ENCODE peak calls at places on chromosomes 11 and 22, in five cellular contexts. One of them, this sample, is unnamed.

GRCh38 chr22:24414984-24415945 is 12.1 kb upstream of the ADORA2A start:
- DNase-seq in adrenal gland: no peak
- DNase-seq in esophagus muscularis mucosa: no peak
- DNase-seq in stomach: no peak
- DNase-seq in spleen: no peak
- DNase-seq in this sample: no peak

GRCh38 chr22:28181332-28181731 is 262.3 kb upstream of the PITPNB start:
- DNase-seq in adrenal gland: no peak
- DNase-seq in esophagus muscularis mucosa: no peak
- DNase-seq in spleen: no peak
- DNase-seq in stomach: no peak
- DNase-seq in this sample: no peak

GRCh38 chr11:95283653-95284052 is 52.7 kb upstream of the SESN3 start:
- DNase-seq in esophagus muscularis mucosa: no peak
- DNase-seq in adrenal gland: no peak
- DNase-seq in spleen: no peak
- DNase-seq in stomach: no peak
- DNase-seq in this sample: no peak

GRCh38 chr22:11628651-11629511 is 3899.1 kb upstream of the OR11H1 start:
- DNase-seq in esophagus muscularis mucosa: peak; percentile 78
- DNase-seq in spleen: peak; percentile 79
- DNase-seq in adrenal gland: no peak
- DNase-seq in stomach: no peak
- DNase-seq in this sample: no peak

GRCh38 chr22:47796128-47796908 is 1033.9 kb downstream of the TBC1D22A start:
- DNase-seq in esophagus muscularis mucosa: no peak
- DNase-seq in spleen: peak; percentile 43
- DNase-seq in adrenal gland: no peak
- DNase-seq in stomach: no peak
- DNase-seq in this sample: no peak

GRCh38 chr22:39250131-39250530 is 5.3 kb upstream of the PDGFB start:
- DNase-seq in spleen: no peak
- DNase-seq in esophagus muscularis mucosa: no peak
- DNase-seq in stomach: no peak
- DNase-seq in adrenal gland: no peak
- DNase-seq in this sample: no peak

GRCh38 chr22:20607157-20607907 is 99.9 kb downstream of the MED15 start:
- DNase-seq in esophagus muscularis mucosa: no peak
- DNase-seq in spleen: peak; percentile 72
- DNase-seq in stomach: no peak
- DNase-seq in adrenal gland: no peak
- DNase-seq in this sample: no peak

GRCh38 chr11:59191095-59191494 is 19.2 kb downstream of the DTX4 start:
- DNase-seq in stomach: no peak
- DNase-seq in esophagus muscularis mucosa: no peak
- DNase-seq in adrenal gland: no peak
- DNase-seq in spleen: no peak
- DNase-seq in this sample: peak; percentile 90

GRCh38 chr11:125956371-125956770 is 10.5 kb downstream of the VSIG10L2 start:
- DNase-seq in esophagus muscularis mucosa: no peak
- DNase-seq in stomach: no peak
- DNase-seq in adrenal gland: no peak
- DNase-seq in spleen: peak; percentile 60
- DNase-seq in this sample: no peak

GRCh38 chr11:76666408-76666807 is 4.1 kb downstream of the LRRC32 start:
- DNase-seq in esophagus muscularis mucosa: no peak
- DNase-seq in stomach: no peak
- DNase-seq in adrenal gland: no peak
- DNase-seq in spleen: peak; percentile 89
- DNase-seq in this sample: peak; percentile 54

GRCh38 chr11:102849319-102849718 is 5.9 kb upstream of the MMP3 start:
- DNase-seq in adrenal gland: no peak
- DNase-seq in stomach: no peak
- DNase-seq in esophagus muscularis mucosa: no peak
- DNase-seq in spleen: no peak
- DNase-seq in this sample: no peak

GRCh38 chr11:68191661-68192579 is 21.2 kb downstream of the KMT5B start:
- DNase-seq in spleen: no peak
- DNase-seq in stomach: no peak
- DNase-seq in adrenal gland: no peak
- DNase-seq in esophagus muscularis mucosa: no peak
- DNase-seq in this sample: no peak

GRCh38 chr11:88178211-88178610 is 3.0 kb upstream of the RAB38 start:
- DNase-seq in stomach: no peak
- DNase-seq in adrenal gland: no peak
- DNase-seq in spleen: no peak
- DNase-seq in esophagus muscularis mucosa: no peak
- DNase-seq in this sample: no peak

GRCh38 chr22:49893025-49893424 is 25.2 kb downstream of the ALG12 start:
- DNase-seq in spleen: no peak
- DNase-seq in esophagus muscularis mucosa: no peak
- DNase-seq in adrenal gland: no peak
- DNase-seq in stomach: no peak
- DNase-seq in this sample: no peak

GRCh38 chr11:58900479-58901420 is 38.5 kb upstream of the GLYATL1 start:
- DNase-seq in stomach: peak; percentile 83
- DNase-seq in spleen: peak; percentile 78
- DNase-seq in adrenal gland: peak; percentile 82
- DNase-seq in esophagus muscularis mucosa: no peak
- DNase-seq in this sample: peak; percentile 75

GRCh38 chr11:15327786-15328231 is 213.1 kb downstream of the INSC start:
- DNase-seq in spleen: no peak
- DNase-seq in esophagus muscularis mucosa: peak; percentile 89
- DNase-seq in stomach: peak; percentile 59
- DNase-seq in adrenal gland: peak; percentile 52
- DNase-seq in this sample: peak; percentile 66

GRCh38 chr11:47130541-47130940 is 46.1 kb downstream of the ARFGAP2 start:
- DNase-seq in stomach: no peak
- DNase-seq in adrenal gland: no peak
- DNase-seq in spleen: no peak
- DNase-seq in esophagus muscularis mucosa: no peak
- DNase-seq in this sample: no peak

GRCh38 chr11:117906710-117907109 is 22.5 kb downstream of the TMPRSS13 start:
- DNase-seq in esophagus muscularis mucosa: no peak
- DNase-seq in spleen: no peak
- DNase-seq in stomach: no peak
- DNase-seq in adrenal gland: no peak
- DNase-seq in this sample: no peak

GRCh38 chr11:123065634-123066033 is 3.7 kb upstream of the HSPA8 start:
- DNase-seq in esophagus muscularis mucosa: no peak
- DNase-seq in adrenal gland: no peak
- DNase-seq in stomach: no peak
- DNase-seq in spleen: no peak
- DNase-seq in this sample: no peak

GRCh38 chr11:112656772-112657428 is 304.3 kb upstream of the NCAM1 start:
- DNase-seq in adrenal gland: no peak
- DNase-seq in spleen: no peak
- DNase-seq in esophagus muscularis mucosa: peak; percentile 89
- DNase-seq in stomach: no peak
- DNase-seq in this sample: no peak

GRCh38 chr11:107720305-107720775 is 8.5 kb upstream of the SLN start:
- DNase-seq in adrenal gland: no peak
- DNase-seq in stomach: no peak
- DNase-seq in esophagus muscularis mucosa: no peak
- DNase-seq in spleen: no peak
- DNase-seq in this sample: no peak

GRCh38 chr11:34647532-34647931 is 26.6 kb downstream of the EHF start:
- DNase-seq in spleen: no peak
- DNase-seq in adrenal gland: no peak
- DNase-seq in stomach: no peak
- DNase-seq in esophagus muscularis mucosa: no peak
- DNase-seq in this sample: no peak

GRCh38 chr11:14500181-14500651 is 605 bp upstream of the COPB1 start:
- DNase-seq in stomach: peak; percentile 58
- DNase-seq in spleen: peak; percentile 82
- DNase-seq in esophagus muscularis mucosa: no peak
- DNase-seq in adrenal gland: peak; percentile 53
- DNase-seq in this sample: peak; percentile 51

GRCh38 chr11:90197377-90197776 is 25.5 kb downstream of the CHORDC1 start:
- DNase-seq in spleen: no peak
- DNase-seq in esophagus muscularis mucosa: no peak
- DNase-seq in stomach: no peak
- DNase-seq in adrenal gland: no peak
- DNase-seq in this sample: no peak
- H3K27ac ChIP-seq in spleen: no peak overlapping the region
- H3K27ac ChIP-seq in esophagus muscularis mucosa: no peak overlapping the region
- H3K27ac ChIP-seq in stomach: no peak overlapping the region
- H3K27ac ChIP-seq in adrenal gland: no peak overlapping the region
- H3K27ac ChIP-seq in this sample: no peak overlapping the region

GRCh38 chr11:1762537-1763302 is 1.0 kb downstream of the CTSD start:
- DNase-seq in stomach: peak; percentile 93
- DNase-seq in adrenal gland: peak; percentile 90
- DNase-seq in spleen: peak; percentile 83
- DNase-seq in esophagus muscularis mucosa: no peak
- DNase-seq in this sample: peak; percentile 83

GRCh38 chr11:1765871-1766718 is 2.4 kb upstream of the CTSD start:
- DNase-seq in adrenal gland: peak; percentile 39
- DNase-seq in stomach: no peak
- DNase-seq in esophagus muscularis mucosa: no peak
- DNase-seq in spleen: peak; percentile 76
- DNase-seq in this sample: no peak

GRCh38 chr11:1763336-1763795 is 361 bp downstream of the CTSD start:
- DNase-seq in adrenal gland: peak; percentile 57
- DNase-seq in stomach: no peak
- DNase-seq in spleen: no peak
- DNase-seq in esophagus muscularis mucosa: no peak
- DNase-seq in this sample: no peak

GRCh38 chr11:1761857-1762536 is 1.7 kb downstream of the CTSD start:
- DNase-seq in spleen: peak; percentile 81
- DNase-seq in stomach: no peak
- DNase-seq in esophagus muscularis mucosa: no peak
- DNase-seq in adrenal gland: no peak
- DNase-seq in this sample: peak; percentile 66

DNA sequence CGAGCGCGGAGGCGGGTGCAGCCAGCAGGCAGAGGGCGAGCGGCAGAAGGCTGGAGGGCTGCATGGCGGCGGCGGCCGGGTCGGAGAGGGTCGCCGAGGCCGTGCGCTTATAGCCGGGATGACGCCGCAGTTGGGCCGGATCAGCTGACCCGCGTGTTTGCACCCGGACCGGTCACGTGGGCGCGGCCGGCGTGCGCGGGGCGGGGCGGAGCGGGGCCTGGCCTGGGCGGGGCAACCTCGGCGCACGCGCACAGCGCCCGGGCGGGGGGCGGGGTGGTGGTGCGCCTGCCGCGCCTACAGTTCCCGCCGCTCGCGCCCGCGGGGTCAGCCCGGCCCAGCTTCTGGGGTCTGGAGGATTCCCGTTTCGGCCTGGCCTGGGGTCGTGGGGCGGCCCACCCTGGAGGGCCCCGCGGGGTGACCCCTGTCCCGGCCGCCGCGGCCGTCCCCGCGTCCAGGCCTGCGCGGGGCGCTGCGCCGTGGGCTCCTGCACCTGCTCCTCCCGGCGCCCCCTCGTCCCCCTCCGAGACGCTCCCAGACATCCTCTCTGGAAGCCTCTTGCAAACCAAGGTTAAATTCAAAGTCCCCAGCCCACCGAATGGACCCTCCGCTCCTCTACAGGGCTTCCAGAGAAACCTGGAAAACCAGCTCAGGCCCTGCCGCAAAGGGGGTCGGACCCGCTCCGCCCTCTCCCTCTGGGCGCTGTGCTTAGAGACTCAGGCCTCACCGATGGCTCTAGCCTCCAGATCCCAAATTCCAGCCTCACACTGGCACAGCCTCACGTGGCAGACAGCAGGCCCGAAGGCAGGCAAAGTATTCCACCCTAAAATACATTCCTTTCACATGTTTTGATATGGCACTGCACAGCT is at the start of gene CTSD:
- DNase-seq in esophagus muscularis mucosa: peak; percentile 95
- DNase-seq in spleen: peak; percentile 97
- DNase-seq in adrenal gland: peak; percentile 93
- DNase-seq in stomach: peak; percentile 94
- DNase-seq in this sample: peak; percentile 95
- TF ChIP-seq POLR2A in esophagus muscularis mucosa: peak; percentile 68
- TF ChIP-seq POLR2A in spleen: no peak
- TF ChIP-seq POLR2A in adrenal gland: no peak
- TF ChIP-seq POLR2A in stomach: no peak
- TF ChIP-seq POLR2A in this sample: peak; percentile 85

GRCh38 chr22:22198751-22199150 is 45.8 kb upstream of the VPREB1 start:
- DNase-seq in spleen: no peak
- DNase-seq in stomach: no peak
- DNase-seq in esophagus muscularis mucosa: no peak
- DNase-seq in adrenal gland: no peak
- DNase-seq in this sample: no peak

GRCh38 chr22:22195265-22196017 is 49.1 kb upstream of the VPREB1 start:
- DNase-seq in esophagus muscularis mucosa: peak; percentile 91
- DNase-seq in spleen: peak; percentile 92
- DNase-seq in stomach: peak; percentile 83
- DNase-seq in adrenal gland: peak; percentile 77
- DNase-seq in this sample: peak; percentile 82

GRCh38 chr22:22196018-22196533 is 48.5 kb upstream of the VPREB1 start:
- DNase-seq in stomach: no peak
- DNase-seq in adrenal gland: no peak
- DNase-seq in spleen: no peak
- DNase-seq in esophagus muscularis mucosa: peak; percentile 45
- DNase-seq in this sample: no peak

GRCh38 chr22:22197993-22198402 is 46.6 kb upstream of the VPREB1 start:
- DNase-seq in spleen: no peak
- DNase-seq in stomach: no peak
- DNase-seq in esophagus muscularis mucosa: peak; percentile 88
- DNase-seq in adrenal gland: no peak
- DNase-seq in this sample: no peak

GRCh38 chr22:22196833-22197477 is 47.6 kb upstream of the VPREB1 start:
- DNase-seq in esophagus muscularis mucosa: peak; percentile 83
- DNase-seq in adrenal gland: no peak
- DNase-seq in spleen: no peak
- DNase-seq in stomach: no peak
- DNase-seq in this sample: no peak
- H3K27ac ChIP-seq in esophagus muscularis mucosa: no peak overlapping the region
- H3K27ac ChIP-seq in adrenal gland: no peak overlapping the region
- H3K27ac ChIP-seq in spleen: no peak overlapping the region
- H3K27ac ChIP-seq in stomach: no peak overlapping the region
- H3K27ac ChIP-seq in this sample: no peak overlapping the region

DNA sequence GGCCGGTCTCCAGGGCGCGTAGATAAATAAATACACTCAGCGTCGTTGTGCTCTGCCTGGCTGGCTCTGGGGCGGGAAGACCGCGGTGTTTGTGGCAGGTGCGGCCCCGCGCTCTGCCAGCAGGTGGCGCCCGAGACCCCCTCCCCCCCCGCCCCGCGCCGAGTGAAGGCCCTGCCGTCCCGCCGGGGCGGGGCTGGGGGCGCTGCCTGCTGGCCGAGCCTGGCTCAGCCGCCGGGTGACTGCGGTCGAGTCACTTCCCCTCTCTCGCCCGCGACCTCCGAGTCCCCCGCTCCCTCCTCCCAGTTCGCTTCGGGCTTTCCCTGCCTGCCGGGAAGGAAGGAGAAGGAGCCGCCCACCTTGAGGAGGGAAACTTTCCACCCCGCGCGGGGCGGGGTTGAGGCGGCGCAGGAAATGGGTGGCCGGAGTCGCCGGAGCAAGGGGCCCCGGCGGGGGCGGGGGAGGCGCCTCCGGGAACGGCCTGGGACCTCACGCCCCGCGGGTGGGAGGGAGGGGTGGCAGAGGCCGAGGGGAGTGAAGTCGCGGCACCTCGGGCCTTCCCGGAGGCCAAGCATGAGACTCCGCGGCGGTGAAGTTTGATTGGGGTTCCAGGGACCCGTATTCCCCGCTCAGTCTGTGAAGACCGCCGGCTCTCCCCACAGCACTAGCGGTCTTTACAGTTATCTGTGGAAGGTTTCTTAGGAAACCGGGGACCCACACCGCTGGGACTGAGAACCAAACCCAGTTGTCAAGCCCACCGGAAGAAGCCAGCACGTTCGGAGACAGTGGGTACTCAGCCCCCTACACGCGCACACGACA is 1.5 kb upstream of the EHBP1L1 start:
- DNase-seq in adrenal gland: peak; percentile 94
- DNase-seq in spleen: peak; percentile 99
- DNase-seq in stomach: peak; percentile 89
- DNase-seq in esophagus muscularis mucosa: peak; percentile 97
- DNase-seq in this sample: peak; percentile 96
- TF ChIP-seq POLR2A in adrenal gland: no peak
- TF ChIP-seq POLR2A in spleen: peak; percentile 72
- TF ChIP-seq POLR2A in stomach: no peak
- TF ChIP-seq POLR2A in esophagus muscularis mucosa: no peak
- TF ChIP-seq POLR2A in this sample: peak; percentile 26